ENCODE peak calls at places on chromosome 15, in four cellular contexts. X is H7, L is HCT116, N is upper lobe of right lung. J is an unnamed sample.

GRCh38 chr15:42053914-42054313 is 33.1 kb upstream of the PLA2G4E start:
- DNase-seq in X (no peak), N (peak; percentile 80), L (no peak), J (no peak)

GRCh38 chr15:67067930-67068542 is 2.6 kb downstream of the SMAD3 start:
- DNase-seq in N (no peak), X (peak; percentile 40), L (no peak), J (no peak)

GRCh38 chr15:45943255-45943654 is 308.4 kb downstream of the SQOR start:
- DNase-seq in L (no peak), N (no peak), X (no peak), J (peak; percentile 55)

GRCh38 chr15:59687831-59688230 is 1.3 kb downstream of the BNIP2 start:
- DNase-seq in N (no peak), X (no peak), L (no peak), J (peak; percentile 86)

GRCh38 chr15:91255788-91256187 is 155.7 kb downstream of the SV2B start:
- DNase-seq in L (no peak), N (no peak), X (no peak), J (no peak)

GRCh38 chr15:66287461-66288055 is 5.8 kb upstream of the DIS3L start:
- DNase-seq in X (peak; percentile 47), N (no peak), L (no peak), J (peak; percentile 82)

GRCh38 chr15:78444255-78444654 is 6.2 kb downstream of the IREB2 start:
- DNase-seq in N (no peak), X (no peak), L (no peak), J (no peak)

GRCh38 chr15:80468776-80469175 is 64.6 kb downstream of the ARNT2 start:
- DNase-seq in N (no peak), X (no peak), L (no peak), J (no peak)

GRCh38 chr15:25406846-25407245 is 32.0 kb downstream of the UBE3A start:
- DNase-seq in N (no peak), L (no peak), X (no peak), J (peak; percentile 63)

GRCh38 chr15:77959094-77959879 is 118.2 kb downstream of the TBC1D2B start:
- DNase-seq in X (peak; percentile 91), N (peak; percentile 89), L (peak; percentile 63), J (peak; percentile 89)

GRCh38 chr15:75200765-75201608 is 695 bp upstream of the C15orf39 start:
- DNase-seq in X (peak; percentile 89), N (peak; percentile 89), L (peak; percentile 44), J (peak; percentile 73)

GRCh38 chr15:66718220-66718988 is 16.4 kb downstream of the SMAD6 start:
- DNase-seq in N (no peak), L (no peak), X (peak; percentile 52), J (no peak)

GRCh38 chr15:39599871-39600270 is 19.0 kb downstream of the THBS1 start:
- DNase-seq in X (no peak), L (no peak), N (no peak), J (no peak)

GRCh38 chr15:78434134-78434533 is 3.9 kb upstream of the IREB2 start:
- DNase-seq in X (no peak), N (no peak), L (no peak), J (no peak)

GRCh38 chr15:95127356-95127755 is 896.0 kb downstream of the MCTP2 start:
- DNase-seq in L (no peak), N (no peak), X (no peak), J (no peak)

GRCh38 chr15:79844221-79844620 is 52.6 kb downstream of the MTHFS start:
- DNase-seq in X (no peak), N (no peak), L (no peak), J (no peak)

GRCh38 chr15:98755138-98755537 is 106.8 kb downstream of the IGF1R start:
- DNase-seq in N (no peak), X (no peak), L (no peak), J (no peak)

GRCh38 chr15:40430271-40430805 is 10.4 kb upstream of the BAHD1 start:
- DNase-seq in L (no peak), N (no peak), X (peak; percentile 76), J (no peak)

GRCh38 chr15:63531586-63531985 is 27.2 kb downstream of the USP3 start:
- DNase-seq in L (no peak), N (no peak), X (peak; percentile 43), J (no peak)

GRCh38 chr15:53962646-53963561 is 15.3 kb upstream of the UNC13C start:
- DNase-seq in N (no peak), X (no peak), L (no peak), J (peak; percentile 70)

GRCh38 chr15:42729409-42729808 is 7.5 kb downstream of the CDAN1 start:
- DNase-seq in L (no peak), X (no peak), N (no peak), J (no peak)

GRCh38 chr15:28184166-28184565 is 85.1 kb upstream of the OCA2 start:
- DNase-seq in X (no peak), L (no peak), N (no peak), J (no peak)

GRCh38 chr15:57663262-57663661 is 43.3 kb upstream of the POLR2M start:
- DNase-seq in N (no peak), L (no peak), X (no peak), J (no peak)

GRCh38 chr15:40347559-40348470 is 3.0 kb upstream of the PHGR1 start:
- DNase-seq in L (no peak), X (no peak), N (no peak), J (no peak)

GRCh38 chr15:66931768-66932633 is 133.4 kb upstream of the SMAD3 start:
- DNase-seq in N (peak; percentile 69), X (no peak), L (peak; percentile 52), J (no peak)

GRCh38 chr15:29669823-29670222 is 152.4 kb downstream of the TJP1 start:
- DNase-seq in N (no peak), X (no peak), L (no peak), J (no peak)

GRCh38 chr15:57919754-57920153 is 145.8 kb downstream of the ALDH1A2 start:
- DNase-seq in X (no peak), N (no peak), L (no peak), J (no peak)

GRCh38 chr15:39728844-39729243 is 53.8 kb downstream of the FSIP1 start:
- DNase-seq in N (no peak), L (no peak), X (no peak), J (no peak)

GRCh38 chr15:66270932-66271331 is 17.4 kb upstream of the MEGF11 start:
- DNase-seq in X (no peak), N (no peak), L (no peak), J (no peak)

GRCh38 chr15:88042047-88042446 is 214.5 kb downstream of the NTRK3 start:
- DNase-seq in X (no peak), L (no peak), N (no peak), J (no peak)

GRCh38 chr15:72248514-72248913 is 17.5 kb upstream of the PKM start:
- DNase-seq in L (no peak), N (no peak), X (no peak), J (no peak)
- H3K36me3 ChIP-seq in L (peaks cover 34% of the 10 kb centered on the region), N (peaks cover 92% of the 10 kb centered on the region), X (peaks cover 26% of the 10 kb centered on the region), J (peaks cover 33% of the 10 kb centered on the region)

DNA sequence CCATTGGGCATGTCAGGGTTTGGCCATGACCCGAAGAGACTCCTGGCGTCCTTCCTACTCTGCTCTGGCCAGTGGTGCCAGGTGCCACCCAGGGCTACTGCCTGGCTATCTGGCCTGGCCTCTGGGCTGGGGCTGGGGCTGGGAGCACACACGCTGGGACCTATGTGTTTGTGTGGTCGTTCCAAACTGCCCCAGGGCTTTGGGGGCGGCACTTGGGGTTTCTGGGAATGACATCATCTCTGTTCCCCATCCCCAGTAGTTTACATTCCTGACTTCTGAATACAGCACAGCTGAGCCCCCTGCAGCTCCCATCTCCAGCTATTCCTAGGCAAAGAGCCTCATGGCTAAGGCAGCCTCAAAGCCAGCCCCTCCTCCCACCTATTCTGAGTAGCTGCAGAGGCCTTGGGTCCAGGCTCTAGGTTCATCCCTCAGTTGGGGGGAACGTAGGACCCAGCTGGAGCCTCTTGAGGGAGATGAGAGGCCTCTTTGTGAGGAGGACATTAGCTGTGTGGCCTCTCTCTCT is 24.3 kb downstream of the PLEKHO2 start:
- DNase-seq in L (no peak), X (peak; percentile 80), N (no peak), J (no peak)
- H3K36me3 ChIP-seq in L (no peaks in the 10 kb centered on the region), X (peaks cover 19% of the 10 kb centered on the region), N (peaks cover 61% of the 10 kb centered on the region), J (no peaks in the 10 kb centered on the region)

DNA sequence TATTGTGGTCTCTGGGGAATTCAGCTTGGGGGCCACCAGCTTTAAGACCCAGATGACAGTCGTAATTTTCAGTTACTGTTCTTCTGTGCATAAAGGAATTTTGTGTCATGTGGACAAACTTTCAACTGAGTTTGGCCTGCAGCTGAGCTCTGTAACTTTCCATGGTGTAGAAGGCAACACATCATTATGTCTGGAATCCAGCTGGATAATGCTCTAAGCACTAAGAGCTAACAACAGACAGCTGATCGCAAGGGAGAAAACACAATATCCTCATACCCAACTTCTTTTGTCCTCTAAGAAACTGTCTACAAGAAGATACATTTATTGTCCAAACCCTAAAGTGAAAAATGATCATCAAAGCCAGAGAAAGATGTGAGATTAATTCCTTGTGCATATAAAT is 219.0 kb downstream of the ATP8B4 start:
- DNase-seq in L (no peak), N (no peak), X (no peak), J (no peak)
- H3K36me3 ChIP-seq in L (no peaks in the 10 kb centered on the region), N (no peaks in the 10 kb centered on the region), X (no peaks in the 10 kb centered on the region), J (no peaks in the 10 kb centered on the region)

GRCh38 chr15:83030021-83030420 is 18.6 kb upstream of the C15orf40 start:
- DNase-seq in L (peak; percentile 19), X (no peak), N (no peak), J (no peak)
- H3K36me3 ChIP-seq in L (peaks cover 17% of the 10 kb centered on the region), X (peaks cover 2% of the 10 kb centered on the region), N (peaks cover 45% of the 10 kb centered on the region), J (peaks cover 61% of the 10 kb centered on the region)

DNA sequence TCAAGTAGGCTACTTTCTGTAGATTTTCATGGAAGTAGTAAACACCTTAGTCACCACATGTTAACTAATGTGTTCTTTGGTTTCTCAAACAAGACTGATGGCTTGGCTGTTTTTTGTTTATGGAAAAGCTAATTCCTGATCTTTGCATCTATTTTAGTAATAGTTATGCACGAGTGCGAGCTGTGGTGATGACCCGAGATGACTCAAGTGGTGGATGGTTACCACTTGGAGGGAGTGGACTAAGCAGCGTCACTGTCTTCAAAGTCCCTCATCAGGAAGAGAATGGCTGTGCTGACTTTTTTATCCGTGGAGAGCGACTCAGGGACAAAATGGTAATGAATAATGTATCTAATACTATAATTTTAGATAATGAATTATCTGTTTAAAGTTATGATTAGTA is 46.6 kb downstream of the SPRED1 start:
- DNase-seq in L (no peak), X (no peak), N (no peak), J (no peak)
- H3K36me3 ChIP-seq in L (no peaks in the 10 kb centered on the region), X (no peaks in the 10 kb centered on the region), N (peaks cover 19% of the 10 kb centered on the region), J (peaks cover 27% of the 10 kb centered on the region)

DNA sequence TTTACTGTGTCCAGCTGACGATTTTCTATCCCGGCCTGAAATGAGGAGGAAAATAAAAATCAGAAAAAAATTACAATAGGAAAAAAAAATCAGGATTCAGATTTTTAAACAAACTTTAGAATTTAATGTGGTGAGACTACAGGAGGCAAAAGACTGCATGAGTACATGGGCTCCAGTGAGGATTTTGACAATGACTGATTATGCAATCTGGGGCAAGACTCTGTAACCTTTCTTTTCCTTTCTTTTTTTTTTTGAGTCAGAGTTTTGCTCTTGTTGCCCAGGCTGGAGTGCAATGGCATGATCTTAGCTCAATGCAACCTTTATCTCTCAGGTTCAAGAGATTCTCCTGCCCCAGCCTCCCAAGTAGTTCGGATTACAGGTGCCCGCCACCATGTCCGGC is 29.9 kb downstream of the SPG11 start:
- DNase-seq in X (no peak), L (no peak), N (no peak), J (no peak)
- H3K36me3 ChIP-seq in X (peaks cover 1% of the 10 kb centered on the region), L (peaks cover 23% of the 10 kb centered on the region), N (peaks cover 87% of the 10 kb centered on the region), J (peaks cover 54% of the 10 kb centered on the region)

DNA sequence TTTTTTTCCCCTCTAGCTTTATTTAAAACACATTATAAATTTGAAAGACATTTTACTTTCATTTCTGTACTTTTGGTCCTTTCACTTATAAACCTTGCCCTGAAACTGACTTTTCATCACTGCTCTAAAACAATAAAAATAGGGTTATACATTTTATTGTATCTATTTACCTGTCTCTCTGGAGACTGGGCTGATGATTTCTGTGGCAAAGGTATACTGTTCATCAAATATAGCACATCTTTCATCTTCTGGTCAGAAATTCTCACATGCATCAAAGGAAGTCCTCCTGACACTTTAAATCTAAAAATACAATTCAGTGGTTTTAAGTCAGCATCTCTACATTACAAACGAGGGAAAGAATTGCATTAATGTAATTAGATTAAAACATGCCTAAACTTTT is 86.1 kb downstream of the VPS13C start:
- DNase-seq in N (no peak), X (no peak), L (no peak), J (no peak)
- H3K36me3 ChIP-seq in N (peaks cover 81% of the 10 kb centered on the region), X (no peaks in the 10 kb centered on the region), L (no peaks in the 10 kb centered on the region), J (peaks cover 76% of the 10 kb centered on the region)